ENCODE peak calls at places on chromosome 21, in eight cellular contexts. D, J, N, X, M, Y, Z and C are unnamed samples.

GRCh38 chr21:32463367-32463766 is 50.9 kb downstream of the EVA1C start:
- DNase-seq in X (no peak), N (peak), Z (no peak), M (no peak), Y (peak), D (no peak), J (no peak), C (no peak)

GRCh38 chr21:45556645-45557601 is 14.7 kb upstream of the SLC19A1 start:
- DNase-seq in J (no peak), D (no peak), N (no peak), X (no peak), Y (no peak), M (no peak), Z (no peak), C (no peak)

GRCh38 chr21:44991538-44992483 is 52.0 kb downstream of the SLX9 start:
- DNase-seq in X (no peak), J (no peak), N (no peak), M (no peak), Z (no peak), Y (no peak), D (no peak), C (no peak)

GRCh38 chr21:37770496-37770895 is 145.8 kb downstream of the KCNJ6 start:
- DNase-seq in M (no peak), N (no peak), D (no peak), Y (no peak), X (no peak), Z (no peak), J (no peak), C (no peak)

GRCh38 chr21:46151989-46152938 is 3.1 kb downstream of the FTCD start:
- DNase-seq in D (no peak), N (no peak), Y (no peak), X (peak), J (no peak), M (no peak), Z (no peak), C (no peak)

GRCh38 chr21:41247561-41247968 is 69.0 kb upstream of the FAM3B start:
- DNase-seq in J (no peak), N (peak), D (no peak), Y (no peak), M (no peak), Z (no peak), X (no peak), C (peak)

GRCh38 chr21:34952701-34953100 is 96.4 kb downstream of the RUNX1 start:
- DNase-seq in Z (no peak), X (no peak), N (peak), Y (no peak), M (no peak), J (no peak), D (no peak), C (no peak)

GRCh38 chr21:37370152-37371040 is 3.8 kb downstream of the DYRK1A start:
- DNase-seq in D (no peak), Z (no peak), J (no peak), Y (peak), M (no peak), N (peak), X (no peak), C (no peak)

GRCh38 chr21:41895643-41896493 is 16.7 kb upstream of the PRDM15 start:
- DNase-seq in X (no peak), Z (no peak), Y (no peak), N (peak), D (peak), J (no peak), M (peak), C (no peak)

GRCh38 chr21:33229099-33229775 is 501 bp upstream of the IFNAR2 start:
- DNase-seq in N (no peak), D (no peak), J (no peak), Y (no peak), Z (no peak), X (no peak), M (no peak), C (no peak)

GRCh38 chr21:15406791-15407190 is 323.0 kb upstream of the USP25 start:
- DNase-seq in Y (no peak), Z (no peak), J (no peak), N (no peak), X (no peak), M (no peak), D (no peak), C (no peak)

GRCh38 chr21:42836767-42837301 is 42.5 kb downstream of the WDR4 start:
- DNase-seq in X (no peak), N (no peak), D (no peak), J (no peak), Y (no peak), Z (no peak), M (no peak), C (no peak)

GRCh38 chr21:37128069-37128468 is 55.0 kb downstream of the TTC3 start:
- DNase-seq in Y (no peak), X (no peak), D (no peak), J (no peak), N (peak), Z (no peak), M (no peak), C (no peak)

GRCh38 chr21:23452384-23453083 is 2154.7 kb downstream of the MRPL39 start:
- DNase-seq in Z (no peak), J (peak), M (no peak), N (no peak), D (peak), Y (peak), X (no peak), C (no peak)

GRCh38 chr21:42216726-42217572 is 2.0 kb upstream of the ABCG1 start:
- DNase-seq in J (no peak), N (no peak), X (no peak), Y (no peak), D (no peak), Z (no peak), M (no peak), C (no peak)

GRCh38 chr21:44800971-44801467 is 601 bp downstream of the UBE2G2 start:
- DNase-seq in X (no peak), Y (peak), M (no peak), J (no peak), N (peak), D (peak), Z (no peak), C (no peak)

GRCh38 chr21:43658094-43658725 is 1.1 kb downstream of the HSF2BP start:
- DNase-seq in D (no peak), Y (no peak), Z (no peak), X (no peak), N (no peak), J (no peak), M (no peak), C (no peak)

GRCh38 chr21:45698493-45698947 is 55.0 kb downstream of the PCBP3 start:
- DNase-seq in Z (peak), D (peak), J (no peak), X (no peak), Y (peak), M (no peak), N (peak), C (peak)

GRCh38 chr21:41321211-41321907 is 4.8 kb downstream of the FAM3B start:
- DNase-seq in N (no peak), Y (no peak), X (no peak), D (peak), M (no peak), Z (no peak), J (no peak), C (no peak)

GRCh38 chr21:45415188-45415942 is 10.4 kb downstream of the COL18A1 start:
- DNase-seq in M (no peak), X (no peak), N (no peak), Z (no peak), Y (no peak), J (no peak), D (no peak), C (no peak)

GRCh38 chr21:42692688-42693087 is 39.3 kb downstream of the PDE9A start:
- DNase-seq in M (no peak), Z (no peak), D (no peak), Y (no peak), N (no peak), X (no peak), J (no peak), C (no peak)

GRCh38 chr21:46020581-46020980 is 39.0 kb downstream of the COL6A1 start:
- DNase-seq in M (no peak), J (no peak), X (no peak), Z (no peak), Y (no peak), N (no peak), D (no peak), C (no peak)

GRCh38 chr21:44259082-44259705 is 2.5 kb downstream of the DNMT3L start:
- DNase-seq in X (no peak), D (no peak), Z (no peak), N (peak), Y (peak), J (no peak), M (no peak), C (no peak)

GRCh38 chr21:45794040-45794439 is 150.5 kb downstream of the PCBP3 start:
- DNase-seq in J (no peak), M (no peak), D (no peak), Z (no peak), X (no peak), N (no peak), Y (no peak), C (no peak)